ENCODE peak calls at places on chromosome 5, in seven cellular contexts. K, X, F, W, B, U and P are unnamed samples.

GRCh38 chr5:108367679-108368334 is 14.1 kb downstream of the FBXL17 start:
- DNase-seq in K (no peak), X (no peak), F (no peak), W (no peak), B (no peak), U (no peak), P (no peak)

GRCh38 chr5:51810592-51810991 is 427.3 kb downstream of the ISL1 start:
- DNase-seq in K (no peak), X (no peak), F (no peak), W (no peak), B (no peak), U (no peak), P (no peak)

GRCh38 chr5:160181965-160182622 is 47.2 kb upstream of the FABP6 start:
- DNase-seq in K (no peak), X (no peak), F (no peak), W (no peak), B (no peak), U (no peak), P (no peak)

GRCh38 chr5:2833513-2833912 is 82.0 kb upstream of the IRX2 start:
- DNase-seq in K (no peak), X (no peak), F (no peak), W (no peak), B (no peak), U (no peak), P (no peak)

GRCh38 chr5:74503-75109 is 17.4 kb upstream of the PLEKHG4B start:
- DNase-seq in K (no peak), X (no peak), F (no peak), W (no peak), B (no peak), U (no peak), P (no peak)

GRCh38 chr5:124824637-124825158 is 78.3 kb upstream of the ZNF608 start:
- DNase-seq in K (no peak), X (no peak), F (no peak), W (no peak), B (no peak), U (no peak), P (no peak)

GRCh38 chr5:11046160-11046559 is 285.1 kb upstream of the DAP start:
- DNase-seq in K (peak; percentile 18), X (no peak), F (no peak), W (no peak), B (no peak), U (no peak), P (peak; percentile 49)

GRCh38 chr5:171390883-171391677 is 3.4 kb downstream of the NPM1 start:
- DNase-seq in K (no peak), X (no peak), F (no peak), W (no peak), B (no peak), U (no peak), P (no peak)

GRCh38 chr5:155620819-155621410 is 607.4 kb downstream of the KIF4B start:
- DNase-seq in K (no peak), X (no peak), F (no peak), W (no peak), B (no peak), U (peak; percentile 40), P (peak; percentile 27)

GRCh38 chr5:44252545-44252944 is 136.7 kb downstream of the FGF10 start:
- DNase-seq in K (no peak), X (no peak), F (no peak), W (no peak), B (no peak), U (no peak), P (no peak)

GRCh38 chr5:177364159-177364962 is 6.6 kb downstream of the RGS14 start:
- DNase-seq in K (no peak), X (no peak), F (no peak), W (no peak), B (no peak), U (no peak), P (no peak)

GRCh38 chr5:151063136-151063544 is 17.7 kb downstream of the TNIP1 start:
- DNase-seq in K (no peak), X (no peak), F (no peak), W (no peak), B (no peak), U (no peak), P (no peak)

GRCh38 chr5:131677115-131677514 is 42.1 kb upstream of the RAPGEF6 start:
- DNase-seq in K (no peak), X (no peak), F (no peak), W (no peak), B (no peak), U (no peak), P (no peak)